ENCODE peak calls at places on chromosome 7, in six cellular contexts. One of them, this sample, is unnamed.

GRCh38 chr7:107277331-107277730 is 108.5 kb downstream of the HBP1 start:
- DNase-seq in GM23248: no peak
- DNase-seq in AG08396: no peak
- DNase-seq in GM20000: no peak
- DNase-seq in MCF 10A: peak
- DNase-seq in activated naive CD8-positive, alpha-beta T cell treated with anti-CD3 and anti-CD28 coated beads, Interleukin-2, amount 50 U/mL, for 16 hours: no peak
- DNase-seq in this sample: no peak

GRCh38 chr7:31327071-31327470 is 13.5 kb downstream of the NEUROD6 start:
- DNase-seq in GM20000: no peak
- DNase-seq in AG08396: no peak
- DNase-seq in GM23248: peak
- DNase-seq in MCF 10A: no peak
- DNase-seq in activated naive CD8-positive, alpha-beta T cell treated with anti-CD3 and anti-CD28 coated beads, Interleukin-2, amount 50 U/mL, for 16 hours: no peak
- DNase-seq in this sample: no peak

GRCh38 chr7:31955021-31955420 is 115.2 kb downstream of the PDE1C start:
- DNase-seq in MCF 10A: no peak
- DNase-seq in GM20000: no peak
- DNase-seq in activated naive CD8-positive, alpha-beta T cell treated with anti-CD3 and anti-CD28 coated beads, Interleukin-2, amount 50 U/mL, for 16 hours: no peak
- DNase-seq in AG08396: no peak
- DNase-seq in GM23248: no peak
- DNase-seq in this sample: no peak

GRCh38 chr7:44232396-44232795 is 31.6 kb downstream of the YKT6 start:
- DNase-seq in MCF 10A: no peak
- DNase-seq in AG08396: no peak
- DNase-seq in activated naive CD8-positive, alpha-beta T cell treated with anti-CD3 and anti-CD28 coated beads, Interleukin-2, amount 50 U/mL, for 16 hours: no peak
- DNase-seq in GM20000: no peak
- DNase-seq in GM23248: no peak
- DNase-seq in this sample: no peak

GRCh38 chr7:106896268-106896667 is 31.2 kb downstream of the PIK3CG start:
- DNase-seq in activated naive CD8-positive, alpha-beta T cell treated with anti-CD3 and anti-CD28 coated beads, Interleukin-2, amount 50 U/mL, for 16 hours: no peak
- DNase-seq in GM20000: no peak
- DNase-seq in GM23248: no peak
- DNase-seq in MCF 10A: no peak
- DNase-seq in AG08396: no peak
- DNase-seq in this sample: no peak

GRCh38 chr7:7970620-7971307 is 2.2 kb downstream of the GLCCI1 start:
- DNase-seq in MCF 10A: no peak
- DNase-seq in GM20000: no peak
- DNase-seq in GM23248: peak
- DNase-seq in AG08396: no peak
- DNase-seq in activated naive CD8-positive, alpha-beta T cell treated with anti-CD3 and anti-CD28 coated beads, Interleukin-2, amount 50 U/mL, for 16 hours: no peak
- DNase-seq in this sample: peak

GRCh38 chr7:158850390-158851174 is 5.8 kb upstream of the DYNC2I1 start:
- DNase-seq in GM23248: no peak
- DNase-seq in AG08396: no peak
- DNase-seq in MCF 10A: no peak
- DNase-seq in GM20000: no peak
- DNase-seq in activated naive CD8-positive, alpha-beta T cell treated with anti-CD3 and anti-CD28 coated beads, Interleukin-2, amount 50 U/mL, for 16 hours: no peak
- DNase-seq in this sample: no peak

GRCh38 chr7:91408388-91409154 is 144.3 kb downstream of the FZD1 start:
- DNase-seq in MCF 10A: no peak
- DNase-seq in AG08396: no peak
- DNase-seq in GM23248: no peak
- DNase-seq in GM20000: no peak
- DNase-seq in activated naive CD8-positive, alpha-beta T cell treated with anti-CD3 and anti-CD28 coated beads, Interleukin-2, amount 50 U/mL, for 16 hours: no peak
- DNase-seq in this sample: no peak

GRCh38 chr7:73718905-73719805 is at the start of gene STX1A:
- DNase-seq in MCF 10A: peak
- DNase-seq in activated naive CD8-positive, alpha-beta T cell treated with anti-CD3 and anti-CD28 coated beads, Interleukin-2, amount 50 U/mL, for 16 hours: no peak
- DNase-seq in GM23248: peak
- DNase-seq in AG08396: peak
- DNase-seq in GM20000: peak
- DNase-seq in this sample: peak

GRCh38 chr7:15687645-15688025 is 1.2 kb upstream of the MEOX2 start:
- DNase-seq in GM23248: peak
- DNase-seq in MCF 10A: no peak
- DNase-seq in activated naive CD8-positive, alpha-beta T cell treated with anti-CD3 and anti-CD28 coated beads, Interleukin-2, amount 50 U/mL, for 16 hours: no peak
- DNase-seq in AG08396: no peak
- DNase-seq in GM20000: no peak
- DNase-seq in this sample: peak

GRCh38 chr7:41700044-41700471 is 2.8 kb downstream of the INHBA start:
- DNase-seq in activated naive CD8-positive, alpha-beta T cell treated with anti-CD3 and anti-CD28 coated beads, Interleukin-2, amount 50 U/mL, for 16 hours: no peak
- DNase-seq in GM23248: peak
- DNase-seq in GM20000: no peak
- DNase-seq in MCF 10A: no peak
- DNase-seq in AG08396: no peak
- DNase-seq in this sample: peak

GRCh38 chr7:90622670-90623069 is 26.5 kb downstream of the CDK14 start:
- DNase-seq in AG08396: no peak
- DNase-seq in MCF 10A: no peak
- DNase-seq in activated naive CD8-positive, alpha-beta T cell treated with anti-CD3 and anti-CD28 coated beads, Interleukin-2, amount 50 U/mL, for 16 hours: no peak
- DNase-seq in GM20000: no peak
- DNase-seq in GM23248: no peak
- DNase-seq in this sample: no peak

GRCh38 chr7:122457325-122457724 is 152.8 kb upstream of the FEZF1 start:
- DNase-seq in GM23248: no peak
- DNase-seq in MCF 10A: no peak
- DNase-seq in AG08396: no peak
- DNase-seq in GM20000: no peak
- DNase-seq in activated naive CD8-positive, alpha-beta T cell treated with anti-CD3 and anti-CD28 coated beads, Interleukin-2, amount 50 U/mL, for 16 hours: no peak
- DNase-seq in this sample: no peak

GRCh38 chr7:159097661-159098423 is 46.8 kb downstream of the VIPR2 start:
- DNase-seq in GM20000: no peak
- DNase-seq in GM23248: no peak
- DNase-seq in activated naive CD8-positive, alpha-beta T cell treated with anti-CD3 and anti-CD28 coated beads, Interleukin-2, amount 50 U/mL, for 16 hours: no peak
- DNase-seq in AG08396: no peak
- DNase-seq in MCF 10A: no peak
- DNase-seq in this sample: no peak

GRCh38 chr7:23469150-23469960 is 936 bp downstream of the IGF2BP3 start:
- DNase-seq in AG08396: no peak
- DNase-seq in GM23248: peak
- DNase-seq in MCF 10A: peak
- DNase-seq in activated naive CD8-positive, alpha-beta T cell treated with anti-CD3 and anti-CD28 coated beads, Interleukin-2, amount 50 U/mL, for 16 hours: no peak
- DNase-seq in GM20000: peak
- DNase-seq in this sample: peak

GRCh38 chr7:85840532-85840931 is 653.7 kb upstream of the SEMA3D start:
- DNase-seq in GM23248: no peak
- DNase-seq in activated naive CD8-positive, alpha-beta T cell treated with anti-CD3 and anti-CD28 coated beads, Interleukin-2, amount 50 U/mL, for 16 hours: no peak
- DNase-seq in AG08396: no peak
- DNase-seq in MCF 10A: no peak
- DNase-seq in GM20000: no peak
- DNase-seq in this sample: no peak

GRCh38 chr7:138125598-138126111 is 49.4 kb downstream of the AKR1D1 start:
- DNase-seq in activated naive CD8-positive, alpha-beta T cell treated with anti-CD3 and anti-CD28 coated beads, Interleukin-2, amount 50 U/mL, for 16 hours: no peak
- DNase-seq in AG08396: peak
- DNase-seq in MCF 10A: peak
- DNase-seq in GM20000: peak
- DNase-seq in GM23248: peak
- DNase-seq in this sample: no peak

GRCh38 chr7:102304668-102305067 is 18.0 kb downstream of the SH2B2 start:
- DNase-seq in activated naive CD8-positive, alpha-beta T cell treated with anti-CD3 and anti-CD28 coated beads, Interleukin-2, amount 50 U/mL, for 16 hours: no peak
- DNase-seq in GM23248: no peak
- DNase-seq in GM20000: no peak
- DNase-seq in MCF 10A: no peak
- DNase-seq in AG08396: no peak
- DNase-seq in this sample: no peak

GRCh38 chr7:18087687-18088078 is 60.0 kb upstream of the PRPS1L1 start:
- DNase-seq in MCF 10A: no peak
- DNase-seq in GM20000: no peak
- DNase-seq in activated naive CD8-positive, alpha-beta T cell treated with anti-CD3 and anti-CD28 coated beads, Interleukin-2, amount 50 U/mL, for 16 hours: no peak
- DNase-seq in GM23248: peak
- DNase-seq in AG08396: no peak
- DNase-seq in this sample: no peak

GRCh38 chr7:156889089-156889488 is 3.9 kb downstream of the LMBR1 start:
- DNase-seq in GM20000: no peak
- DNase-seq in AG08396: no peak
- DNase-seq in activated naive CD8-positive, alpha-beta T cell treated with anti-CD3 and anti-CD28 coated beads, Interleukin-2, amount 50 U/mL, for 16 hours: no peak
- DNase-seq in MCF 10A: peak
- DNase-seq in GM23248: no peak
- DNase-seq in this sample: no peak

GRCh38 chr7:143388051-143388450 is 6.9 kb downstream of the ZYX start:
- DNase-seq in AG08396: no peak
- DNase-seq in MCF 10A: no peak
- DNase-seq in GM23248: no peak
- DNase-seq in GM20000: no peak
- DNase-seq in activated naive CD8-positive, alpha-beta T cell treated with anti-CD3 and anti-CD28 coated beads, Interleukin-2, amount 50 U/mL, for 16 hours: no peak
- DNase-seq in this sample: no peak

GRCh38 chr7:129514683-129515082 is 12.4 kb downstream of the SMKR1 start:
- DNase-seq in MCF 10A: peak
- DNase-seq in GM23248: peak
- DNase-seq in GM20000: no peak
- DNase-seq in AG08396: peak
- DNase-seq in activated naive CD8-positive, alpha-beta T cell treated with anti-CD3 and anti-CD28 coated beads, Interleukin-2, amount 50 U/mL, for 16 hours: no peak
- DNase-seq in this sample: no peak

GRCh38 chr7:65269150-65269856 is 104.4 kb upstream of the ZNF92 start:
- DNase-seq in GM20000: peak
- DNase-seq in GM23248: peak
- DNase-seq in AG08396: peak
- DNase-seq in MCF 10A: peak
- DNase-seq in activated naive CD8-positive, alpha-beta T cell treated with anti-CD3 and anti-CD28 coated beads, Interleukin-2, amount 50 U/mL, for 16 hours: no peak
- DNase-seq in this sample: peak

GRCh38 chr7:16846611-16847165 is 35.1 kb downstream of the AGR3 start:
- DNase-seq in activated naive CD8-positive, alpha-beta T cell treated with anti-CD3 and anti-CD28 coated beads, Interleukin-2, amount 50 U/mL, for 16 hours: no peak
- DNase-seq in AG08396: no peak
- DNase-seq in MCF 10A: peak
- DNase-seq in GM20000: no peak
- DNase-seq in GM23248: no peak
- DNase-seq in this sample: no peak

GRCh38 chr7:87870471-87870870 is 5.7 kb downstream of the SLC25A40 start:
- DNase-seq in AG08396: no peak
- DNase-seq in activated naive CD8-positive, alpha-beta T cell treated with anti-CD3 and anti-CD28 coated beads, Interleukin-2, amount 50 U/mL, for 16 hours: no peak
- DNase-seq in GM20000: no peak
- DNase-seq in MCF 10A: no peak
- DNase-seq in GM23248: no peak
- DNase-seq in this sample: no peak

This sample was measured in endothelial cell of umbilical vein.